ENCODE peak calls at places on chromosomes 2 and 18, in ten cellular contexts. J is GM13977; O is stomach; I is testis; F is astrocyte of the spinal cord; P is AG10803; L is endodermal cell; A is CD8-positive, alpha-beta T cell; N is esophagus squamous epithelium; T is fibroblast of mammary gland. Q is an unnamed sample.

GRCh38 chr18:2903006-2903405 is 56.2 kb downstream of the EMILIN2 start:
- DNase-seq in F (peak; percentile 78), J (no peak), T (peak; percentile 85), O (no peak), P (peak; percentile 77), L (no peak), N (no peak), I (peak; percentile 75), A (no peak), Q (no peak)

GRCh38 chr2:147288131-147288530 is 556.7 kb upstream of the ACVR2A start:
- DNase-seq in L (no peak), N (no peak), A (no peak), P (no peak), F (no peak), T (no peak), O (no peak), J (no peak), I (no peak), Q (no peak)

GRCh38 chr18:79406708-79407107 is 11.0 kb downstream of the NFATC1 start:
- DNase-seq in N (no peak), A (no peak), O (no peak), J (no peak), I (no peak), P (no peak), L (no peak), F (no peak), T (no peak), Q (no peak)

GRCh38 chr2:23537991-23538390 is 153.0 kb downstream of the KLHL29 start:
- DNase-seq in F (no peak), P (peak; percentile 43), I (no peak), N (no peak), A (no peak), L (no peak), O (no peak), J (no peak), T (peak; percentile 15), Q (no peak)

GRCh38 chr2:201880620-201881381 is 74.5 kb downstream of the CDK15 start:
- DNase-seq in A (no peak), J (no peak), O (no peak), L (no peak), I (no peak), P (peak; percentile 67), F (peak; percentile 50), N (no peak), T (peak; percentile 73), Q (no peak)

GRCh38 chr18:21484851-21485636 is 115.5 kb downstream of the ESCO1 start:
- DNase-seq in I (no peak), J (no peak), A (no peak), T (peak; percentile 37), P (peak; percentile 16), O (no peak), L (no peak), N (no peak), F (peak; percentile 34), Q (no peak)

GRCh38 chr2:208042041-208042440 is 16.7 kb upstream of the PLEKHM3 start:
- DNase-seq in N (no peak), T (peak; percentile 51), I (no peak), A (no peak), L (peak; percentile 50), O (no peak), J (no peak), F (peak; percentile 52), P (peak; percentile 28), Q (no peak)

GRCh38 chr2:207635468-207636200 is 10.4 kb upstream of the METTL21A start:
- DNase-seq in O (no peak), T (peak; percentile 6), N (no peak), I (no peak), P (no peak), J (no peak), A (no peak), L (no peak), F (no peak), Q (no peak)

GRCh38 chr2:119706196-119706595 is 27.2 kb downstream of the TMEM177 start:
- DNase-seq in P (no peak), F (no peak), T (no peak), N (no peak), O (no peak), L (peak; percentile 40), I (no peak), A (no peak), J (no peak), Q (no peak)

GRCh38 chr2:23692263-23692662 is 234.7 kb downstream of the ATAD2B start:
- DNase-seq in J (no peak), F (no peak), A (no peak), L (no peak), P (no peak), T (no peak), N (no peak), I (no peak), O (no peak), Q (no peak)

GRCh38 chr2:17327649-17328048 is 190.6 kb downstream of the RAD51AP2 start:
- DNase-seq in L (no peak), J (no peak), P (no peak), O (no peak), T (no peak), I (no peak), F (no peak), A (no peak), N (no peak), Q (no peak)

GRCh38 chr18:79853303-79853992 is 55.7 kb downstream of the KCNG2 start:
- DNase-seq in O (no peak), N (no peak), I (peak; percentile 7), L (peak; percentile 49), P (no peak), F (no peak), J (peak; percentile 23), A (no peak), T (no peak), Q (peak; percentile 6)

GRCh38 chr2:179538406-179538805 is 273.8 kb upstream of the SESTD1 start:
- DNase-seq in L (no peak), F (no peak), J (no peak), O (no peak), I (no peak), N (no peak), T (peak; percentile 54), A (no peak), P (no peak), Q (no peak)

GRCh38 chr2:61125798-61126197 is 36.2 kb upstream of the C2orf74 start:
- DNase-seq in L (no peak), O (no peak), P (no peak), F (no peak), J (no peak), N (no peak), A (no peak), I (no peak), T (no peak), Q (no peak)

GRCh38 chr2:120736955-120737801 is 1.5 kb downstream of the GLI2 start:
- DNase-seq in P (peak; percentile 90), F (peak; percentile 89), L (peak; percentile 90), J (no peak), T (peak; percentile 80), A (no peak), N (no peak), I (peak; percentile 75), O (peak; percentile 34), Q (peak; percentile 7)

GRCh38 chr2:36356990-36357505 is 1.5 kb downstream of the CRIM1 start:
- DNase-seq in A (no peak), J (no peak), L (peak; percentile 75), O (no peak), T (peak; percentile 51), P (no peak), F (no peak), I (peak; percentile 40), N (no peak), Q (no peak)

GRCh38 chr2:124911560-124911959 is 886.5 kb downstream of the CNTNAP5 start:
- DNase-seq in F (peak; percentile 19), I (no peak), P (no peak), T (no peak), J (no peak), A (no peak), L (no peak), O (no peak), N (no peak), Q (no peak)

DNA sequence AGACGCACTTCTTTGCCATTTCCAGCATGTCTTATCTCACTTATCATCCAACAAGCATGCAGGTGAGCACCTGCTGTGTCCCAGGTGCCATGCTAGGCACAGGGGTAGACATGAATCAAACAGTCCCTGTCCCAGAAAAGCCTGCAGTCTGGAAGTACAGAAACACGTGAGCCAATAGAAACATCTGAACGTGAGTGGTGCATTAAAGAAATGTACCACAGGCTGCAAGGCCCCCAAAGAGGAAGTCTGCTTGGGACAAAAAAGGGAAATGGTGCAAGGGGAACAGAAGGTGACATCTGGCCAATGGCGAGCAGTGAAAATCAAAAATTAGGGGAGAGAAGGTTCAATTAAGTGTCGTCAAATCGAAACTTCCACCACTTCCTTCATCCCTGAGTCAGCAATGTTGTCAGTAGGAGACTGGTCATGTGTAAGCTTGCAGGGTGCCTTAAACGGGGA is 17.6 kb upstream of the TMEM247 start:
- DNase-seq in F (no peak), N (no peak), P (no peak), I (peak; percentile 15), A (no peak), T (no peak), O (no peak), J (no peak), L (no peak), Q (no peak)
- TF ChIP-seq CTCF in F (no peak), N (no peak), P (no peak), I (no peak), A (peak; percentile 28), T (no peak), O (no peak), J (no peak), L (no peak), Q (no peak)

GRCh38 chr2:191032588-191033429 is 18.8 kb upstream of the STAT1 start:
- DNase-seq in I (no peak), L (no peak), N (no peak), O (no peak), A (no peak), F (no peak), T (no peak), J (no peak), P (no peak), Q (no peak)
- TF ChIP-seq CTCF in I (no peak), L (no peak), N (no peak), O (no peak), A (no peak), F (no peak), T (no peak), J (no peak), P (no peak), Q (no peak)

DNA sequence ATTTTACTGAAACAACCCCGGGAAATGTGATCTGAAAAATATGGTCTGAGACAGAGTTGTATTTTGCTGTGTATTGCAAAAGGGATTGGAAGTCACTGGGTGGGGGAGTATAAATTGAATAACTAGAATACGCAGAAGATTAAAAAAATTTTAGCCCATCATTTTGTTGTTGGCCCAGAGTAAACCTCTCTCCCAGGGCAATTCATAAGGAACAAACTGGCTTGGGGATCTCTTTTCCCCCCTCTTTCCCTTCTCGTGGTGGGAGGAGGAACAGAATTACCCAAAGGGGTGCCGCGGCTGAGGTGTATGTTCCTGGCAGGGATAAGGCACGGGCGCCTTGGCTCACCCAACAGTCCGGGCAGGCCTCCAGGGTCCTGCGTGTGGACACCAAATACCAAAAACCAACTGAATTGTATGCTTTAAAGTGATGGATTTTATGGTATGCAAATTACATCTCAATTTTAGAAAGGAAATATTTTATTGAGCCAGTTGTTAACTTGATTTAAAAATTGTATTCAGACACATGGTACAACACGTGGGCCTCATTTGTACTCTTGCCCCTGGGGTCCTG is 121.2 kb upstream of the SPRED2 start:
- DNase-seq in N (no peak), L (no peak), T (no peak), I (no peak), J (no peak), A (no peak), F (no peak), O (peak; percentile 34), P (no peak), Q (no peak)
- TF ChIP-seq CTCF in N (no peak), L (no peak), T (no peak), I (no peak), J (no peak), A (no peak), F (no peak), O (no peak), P (no peak), Q (no peak)

GRCh38 chr2:64888591-64889309 is 100.4 kb upstream of the SLC1A4 start:
- DNase-seq in I (no peak), A (no peak), N (no peak), F (peak; percentile 49), O (peak; percentile 5), L (peak; percentile 86), J (no peak), T (peak; percentile 84), P (peak; percentile 62), Q (no peak)
- TF ChIP-seq CTCF in I (no peak), A (no peak), N (peak; percentile 81), F (peak; percentile 47), O (no peak), L (peak; percentile 58), J (no peak), T (peak; percentile 68), P (peak; percentile 62), Q (peak; percentile 19)